ENCODE peak calls at places on chromosomes 2 and 18, in seven cellular contexts. U is mesothelial cell of epicardium; N is NCI-H1436; J is C1 segment of cervical spinal cord; Z is activated CD8-positive, alpha-beta T cell treated with anti-CD3 and anti-CD28 coated beads, Interleukin-2, amount 10 ng/mL, durations not matched to agents 7 days and 5 days; V is pancreas; M is AG10803. S is an unnamed sample.

GRCh38 chr2:39893616-39894015 is 114.6 kb upstream of the THUMPD2 start:
- DNase-seq in J (no peak), V (no peak), U (no peak), Z (no peak), N (no peak), M (no peak), S (no peak)

GRCh38 chr2:129934044-129934822 is 45.2 kb upstream of the RAB6C start:
- DNase-seq in U (no peak), J (no peak), N (no peak), M (peak), V (no peak), Z (no peak), S (no peak)

GRCh38 chr18:68431922-68432198 is 283.0 kb downstream of the TMX3 start:
- DNase-seq in N (no peak), M (no peak), J (no peak), Z (no peak), V (no peak), U (no peak), S (no peak)

GRCh38 chr2:160252278-160252887 is 52.3 kb upstream of the ITGB6 start:
- DNase-seq in M (peak), U (no peak), J (no peak), N (peak), V (no peak), Z (no peak), S (no peak)

GRCh38 chr2:66691199-66691975 is 256.5 kb downstream of the MEIS1 start:
- DNase-seq in U (no peak), Z (no peak), N (no peak), V (no peak), M (peak), J (no peak), S (no peak)

GRCh38 chr2:161556440-161556839 is 67.8 kb upstream of the SLC4A10 start:
- DNase-seq in N (no peak), U (no peak), J (no peak), V (no peak), Z (no peak), M (no peak), S (no peak)

GRCh38 chr18:10213526-10213925 is 240.9 kb upstream of the APCDD1 start:
- DNase-seq in U (no peak), V (no peak), N (no peak), M (peak), Z (peak), J (no peak), S (no peak)

GRCh38 chr2:39127973-39128372 is 7.1 kb upstream of the SOS1 start:
- DNase-seq in U (no peak), M (peak), Z (peak), N (no peak), J (no peak), V (no peak), S (no peak)

GRCh38 chr2:189129971-189130370 is 49.6 kb downstream of the COL5A2 start:
- DNase-seq in Z (no peak), J (no peak), N (no peak), U (no peak), M (peak), V (no peak), S (no peak)

GRCh38 chr2:204673877-204674276 is 128.6 kb downstream of the PARD3B start:
- DNase-seq in Z (no peak), N (no peak), U (no peak), V (no peak), M (peak), J (no peak), S (no peak)

GRCh38 chr2:146003337-146003736 is 1483.4 kb upstream of the ZEB2 start:
- DNase-seq in V (no peak), J (no peak), N (no peak), M (no peak), U (no peak), Z (no peak), S (no peak)

GRCh38 chr2:187397870-187398269 is 50.2 kb downstream of the CALCRL start:
- DNase-seq in J (no peak), V (no peak), Z (no peak), U (no peak), M (no peak), N (no peak), S (no peak)

GRCh38 chr2:20052872-20053281 is 1.4 kb upstream of the LAPTM4A start:
- DNase-seq in M (peak), N (peak), V (no peak), Z (no peak), U (peak), J (no peak), S (no peak)

GRCh38 chr2:230908595-230909191 is 16.3 kb downstream of the GPR55 start:
- DNase-seq in J (no peak), V (no peak), M (peak), U (no peak), Z (no peak), N (no peak), S (peak)

GRCh38 chr18:58535340-58536186 is 93.3 kb downstream of the ALPK2 start:
- DNase-seq in V (no peak), Z (peak), J (no peak), U (no peak), N (no peak), M (no peak), S (no peak)

GRCh38 chr2:125638345-125638744 is 1017.6 kb upstream of the GYPC start:
- DNase-seq in M (no peak), V (no peak), Z (no peak), U (no peak), N (no peak), J (no peak), S (no peak)

GRCh38 chr2:48607307-48608014 is 10.2 kb upstream of the GTF2A1L start:
- DNase-seq in Z (no peak), N (no peak), J (peak), U (no peak), V (no peak), M (peak), S (no peak)

GRCh38 chr2:71742953-71743601 is 289.7 kb downstream of the DYSF start:
- DNase-seq in J (peak), Z (no peak), M (peak), V (no peak), U (no peak), N (no peak), S (no peak)

GRCh38 chr2:241017228-241017940 is 19.0 kb downstream of the SNED1 start:
- DNase-seq in N (no peak), M (no peak), J (no peak), Z (no peak), U (no peak), V (no peak), S (no peak)

GRCh38 chr2:192687000-192687399 is 492.3 kb upstream of the TMEFF2 start:
- DNase-seq in J (no peak), Z (no peak), V (no peak), M (no peak), U (no peak), N (no peak), S (no peak)

GRCh38 chr18:67513285-67513684 is 3.2 kb downstream of the DSEL start:
- DNase-seq in M (no peak), V (no peak), N (no peak), J (no peak), U (no peak), Z (no peak), S (no peak)

GRCh38 chr2:26455037-26455800 is 22.7 kb downstream of the OTOF start:
- DNase-seq in Z (no peak), N (no peak), V (no peak), J (no peak), U (no peak), M (no peak), S (peak)

GRCh38 chr2:24820175-24820513 is 26.9 kb downstream of the CENPO start:
- DNase-seq in N (no peak), V (no peak), M (no peak), U (no peak), Z (no peak), J (no peak), S (no peak)

GRCh38 chr2:122519366-122519765 is 763.9 kb downstream of the TSN start:
- DNase-seq in J (no peak), U (no peak), V (no peak), M (peak), N (no peak), Z (no peak), S (no peak)

GRCh38 chr2:109383505-109384307 is 230.1 kb downstream of the SEPTIN10 start:
- DNase-seq in N (no peak), V (no peak), U (no peak), J (no peak), Z (no peak), M (no peak), S (no peak)

GRCh38 chr2:11837875-11838734 is 91.7 kb downstream of the LPIN1 start:
- DNase-seq in J (no peak), Z (no peak), M (no peak), V (no peak), U (no peak), N (no peak), S (no peak)

GRCh38 chr2:46393865-46394264 is 85.5 kb upstream of the TMEM247 start:
- DNase-seq in Z (no peak), J (no peak), N (no peak), M (no peak), V (no peak), U (no peak), S (no peak)